ENCODE peak calls at places on chromosomes 7 and 10, in six cellular contexts. Q, F, A, N, K and Z are unnamed samples.

GRCh38 chr7:100882201-100882600 is 7.3 kb downstream of the SRRT start:
- DNase-seq in Q (no peak), F (no peak), A (no peak), N (no peak), K (no peak), Z (no peak)

GRCh38 chr7:107890493-107890961 is 456 bp upstream of the DLD start:
- DNase-seq in Q (no peak), F (no peak), A (no peak), N (no peak), K (peak), Z (no peak)

GRCh38 chr7:23298141-23298851 is 843 bp upstream of the MALSU1 start:
- DNase-seq in Q (no peak), F (no peak), A (peak), N (peak), K (peak), Z (no peak)

GRCh38 chr10:113356794-113357687 is 195.8 kb upstream of the HABP2 start:
- DNase-seq in Q (no peak), F (no peak), A (no peak), N (no peak), K (no peak), Z (no peak)

GRCh38 chr7:17044396-17044795 is 162.6 kb upstream of the AGR3 start:
- DNase-seq in Q (no peak), F (no peak), A (no peak), N (no peak), K (no peak), Z (no peak)

GRCh38 chr7:31811650-31812461 is 124.8 kb downstream of the PPP1R17 start:
- DNase-seq in Q (no peak), F (no peak), A (no peak), N (no peak), K (no peak), Z (peak)

GRCh38 chr7:30348083-30348560 is 63.7 kb downstream of the ZNRF2 start:
- DNase-seq in Q (no peak), F (no peak), A (peak), N (peak), K (no peak), Z (no peak)

GRCh38 chr10:60878224-60878623 is 65.8 kb downstream of the RHOBTB1 start:
- DNase-seq in Q (no peak), F (no peak), A (no peak), N (no peak), K (no peak), Z (no peak)

DNA sequence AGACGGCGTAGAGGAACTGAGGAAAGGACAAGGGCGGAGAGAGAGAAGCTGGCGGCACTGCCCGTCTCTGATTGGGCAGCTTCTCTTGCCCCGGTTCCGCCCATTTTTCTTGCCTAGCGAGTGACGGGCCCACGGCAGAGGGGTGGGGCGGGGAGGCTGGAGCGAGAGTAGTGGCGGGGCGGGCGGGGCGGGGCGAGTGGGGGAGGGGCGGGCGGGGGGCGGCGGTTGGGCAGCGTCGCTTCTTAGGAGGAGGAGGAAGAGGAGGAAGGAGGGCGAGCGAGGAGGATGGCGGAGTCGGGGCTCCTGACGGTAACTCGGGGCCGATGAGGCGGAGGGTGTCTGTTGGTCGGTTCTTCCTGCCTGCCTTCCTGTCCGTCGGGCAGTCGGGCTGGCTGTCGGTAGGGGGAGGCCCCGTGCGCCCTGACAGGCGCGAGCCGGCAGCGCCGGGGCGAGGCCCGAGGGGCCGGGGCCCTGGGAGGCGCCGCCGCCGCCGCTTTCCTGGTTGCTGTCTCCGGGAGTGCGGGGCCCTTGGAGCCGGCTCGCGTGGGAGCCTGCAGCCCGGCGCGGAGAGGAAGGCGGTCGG is at the start of gene SHOC2:
- DNase-seq in Q (peak), F (peak), A (no peak), N (peak), K (peak), Z (peak)
- TF ChIP-seq POLR2A in Q (peak), F (no peak), A (peak), N (peak), K (peak), Z (peak)

DNA sequence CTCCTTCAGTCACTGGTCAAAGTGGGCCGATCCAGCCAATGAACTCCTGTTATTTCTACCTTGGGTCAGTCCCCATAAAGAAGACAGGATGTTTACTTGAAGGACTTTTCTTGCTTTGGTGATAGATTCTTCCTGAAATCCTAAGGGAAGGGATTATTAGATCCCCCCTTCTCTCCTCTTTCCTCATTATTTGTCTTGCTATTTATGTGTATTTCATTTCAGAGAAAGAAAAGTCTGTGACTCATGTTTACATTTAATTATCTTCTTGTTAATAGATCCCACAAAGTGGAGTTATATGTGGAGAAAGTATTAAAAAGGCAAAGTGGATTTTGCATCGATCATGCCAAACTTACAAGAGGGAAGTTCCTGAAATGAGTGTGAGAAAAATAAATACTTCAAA is 341.5 kb downstream of the PHTF2 start:
- DNase-seq in Q (no peak), F (no peak), A (no peak), N (no peak), K (no peak), Z (no peak)
- TF ChIP-seq POLR2A in Q (no peak), F (no peak), A (no peak), N (no peak), K (no peak), Z (no peak)

GRCh38 chr7:106111671-106112117 is 418 bp downstream of the SYPL1 start:
- DNase-seq in Q (peak), F (peak), A (peak), N (peak), K (no peak), Z (peak)
- TF ChIP-seq POLR2A in Q (peak), F (no peak), A (no peak), N (no peak), K (no peak), Z (peak)

GRCh38 chr10:70695241-70696030 is 23.1 kb downstream of the ADAMTS14 start:
- DNase-seq in Q (no peak), F (no peak), A (no peak), N (no peak), K (no peak), Z (no peak)
- TF ChIP-seq POLR2A in Q (no peak), F (no peak), A (no peak), N (no peak), K (no peak), Z (no peak)

DNA sequence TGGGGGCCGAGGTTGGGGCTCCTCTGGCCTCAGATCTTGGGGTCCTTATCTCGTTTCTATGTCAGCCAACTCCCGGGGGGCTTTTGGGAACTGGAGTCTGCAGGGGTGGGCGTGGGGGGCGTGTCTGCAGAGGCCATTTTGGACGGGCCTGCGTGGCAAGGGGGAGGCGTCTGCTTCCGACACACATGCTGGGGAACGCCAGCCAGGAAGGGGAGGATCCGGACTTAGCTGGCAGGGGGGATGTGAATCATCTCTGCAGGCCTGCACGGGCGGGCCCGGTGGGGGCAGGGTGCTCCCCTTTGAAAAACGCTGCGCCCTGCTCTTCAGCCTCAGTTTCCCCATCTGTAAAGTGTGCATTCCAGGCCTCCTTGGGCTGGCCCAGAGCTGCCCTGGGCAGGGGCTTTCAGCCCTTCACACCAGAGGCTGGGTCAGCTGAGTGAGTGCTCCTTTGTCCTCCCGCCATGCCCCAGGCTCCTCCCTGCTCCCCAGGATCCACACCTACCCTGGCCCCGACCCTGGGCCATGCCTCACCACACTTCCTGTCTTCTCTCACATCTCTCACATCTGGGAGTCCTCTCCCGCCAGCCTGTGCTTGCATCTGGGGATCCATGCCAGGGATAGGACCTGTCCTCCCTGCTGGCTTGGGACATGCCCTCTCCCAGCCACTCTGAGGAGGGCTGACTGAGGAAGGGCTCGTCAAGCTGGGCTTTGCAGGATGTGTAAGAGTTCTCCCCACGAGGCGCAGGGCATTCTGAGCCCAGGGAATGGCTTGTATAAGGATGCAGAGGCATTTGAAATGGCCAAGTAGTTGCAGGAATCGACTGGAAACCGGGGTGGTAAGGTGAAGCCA is 172.6 kb upstream of the TNRC18 start:
- DNase-seq in Q (peak), F (peak), A (peak), N (peak), K (peak), Z (peak)
- TF ChIP-seq POLR2A in Q (no peak), F (no peak), A (peak), N (peak), K (no peak), Z (no peak)

GRCh38 chr10:6227346-6227745 is 24.6 kb downstream of the PFKFB3 start:
- DNase-seq in Q (no peak), F (no peak), A (no peak), N (no peak), K (no peak), Z (no peak)
- TF ChIP-seq POLR2A in Q (no peak), F (no peak), A (no peak), N (no peak), K (no peak), Z (no peak)

GRCh38 chr10:17516376-17516775 is 62.0 kb upstream of the ST8SIA6 start:
- DNase-seq in Q (no peak), F (no peak), A (no peak), N (no peak), K (no peak), Z (no peak)

GRCh38 chr10:17507538-17507937 is 53.1 kb upstream of the ST8SIA6 start:
- DNase-seq in Q (no peak), F (no peak), A (no peak), N (no peak), K (no peak), Z (no peak)

GRCh38 chr10:17506859-17507471 is 52.6 kb upstream of the ST8SIA6 start:
- DNase-seq in Q (no peak), F (no peak), A (no peak), N (no peak), K (no peak), Z (no peak)

GRCh38 chr10:17510242-17510908 is 56.0 kb upstream of the ST8SIA6 start:
- DNase-seq in Q (no peak), F (no peak), A (no peak), N (no peak), K (no peak), Z (no peak)

GRCh38 chr10:17512341-17513001 is 58.1 kb upstream of the ST8SIA6 start:
- DNase-seq in Q (no peak), F (peak), A (peak), N (peak), K (peak), Z (peak)
- TF ChIP-seq POLR2A in Q (no peak), F (no peak), A (no peak), N (no peak), K (no peak), Z (no peak)

DNA sequence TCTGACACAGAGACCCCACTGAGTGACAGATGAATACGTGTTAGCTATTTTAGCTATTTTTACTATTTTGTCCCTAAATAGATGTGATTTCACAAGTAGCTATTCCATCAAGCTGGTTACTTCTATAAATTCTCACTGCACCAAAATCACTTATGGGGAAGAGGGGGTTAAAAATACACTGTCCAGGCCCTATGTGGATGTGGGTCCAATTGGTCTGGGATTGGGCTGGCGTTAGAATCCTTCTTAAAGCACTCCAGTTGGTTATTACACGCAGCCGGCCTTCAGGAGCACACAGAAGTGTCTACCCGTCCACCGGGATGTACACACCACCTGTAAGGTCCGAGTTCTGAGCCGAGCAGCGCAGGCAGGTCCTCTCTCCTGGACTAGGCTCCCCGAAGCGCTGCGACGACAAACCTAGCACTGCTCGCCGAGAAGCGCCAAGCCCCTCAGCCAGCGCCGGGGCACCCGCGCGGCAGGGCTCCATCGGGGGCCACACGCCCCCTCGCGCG is 222.3 kb upstream of the MKLN1 start:
- DNase-seq in Q (no peak), F (no peak), A (no peak), N (no peak), K (peak), Z (peak)
- TF ChIP-seq POLR2A in Q (no peak), F (no peak), A (no peak), N (no peak), K (peak), Z (no peak)